ENCODE peak calls at places on chromosomes 1 and 21, in nine cellular contexts. V is effector memory CD8-positive, alpha-beta T cell; X is GM23338; C is HTR-8/SVneo; I is HCEC 1CT; Y is effector memory CD4-positive, alpha-beta T cell; D is NCI-H2081; P is NCI-H446; S is nephron progenitor cell. E is an unnamed sample.
A peak's percentile ranks its signal among the peaks of the same experiment; 100 is the strongest.

GRCh38 chr21:16536661-16537359 is 807.0 kb downstream of the USP25 start:
- DNase-seq in X (no peak), Y (no peak), P (no peak), C (no peak), S (no peak), V (no peak), D (peak; percentile 18), I (no peak), E (no peak)

GRCh38 chr1:11531314-11531870 is 52.4 kb downstream of the DISP3 start:
- DNase-seq in V (no peak), X (peak; percentile 39), P (no peak), Y (no peak), S (no peak), D (no peak), C (no peak), I (no peak), E (peak; percentile 47)

GRCh38 chr1:186958520-186958919 is 129.8 kb downstream of the PLA2G4A start:
- DNase-seq in Y (no peak), I (peak; percentile 82), C (no peak), X (no peak), S (no peak), V (no peak), D (no peak), P (no peak), E (no peak)

GRCh38 chr1:230057681-230058565 is 9.1 kb upstream of the GALNT2 start:
- DNase-seq in C (no peak), S (no peak), D (no peak), I (no peak), X (no peak), V (no peak), P (no peak), Y (no peak), E (no peak)

GRCh38 chr1:25862785-25863485 is 3.7 kb upstream of the AUNIP start:
- DNase-seq in S (no peak), V (no peak), I (no peak), X (no peak), P (no peak), D (no peak), C (no peak), Y (no peak), E (no peak)

GRCh38 chr1:76867342-76868130 is at the start of gene ST6GALNAC5:
- DNase-seq in D (no peak), P (peak; percentile 71), V (no peak), I (peak; percentile 72), Y (no peak), C (peak; percentile 27), S (peak; percentile 55), X (peak; percentile 82), E (no peak)

GRCh38 chr1:238642231-238642630 is 744.1 kb upstream of the CHRM3 start:
- DNase-seq in V (no peak), X (no peak), D (no peak), P (peak; percentile 7), Y (no peak), I (peak; percentile 16), S (no peak), C (peak; percentile 34), E (no peak)

GRCh38 chr1:28819020-28819419 is 7.0 kb downstream of the OPRD1 start:
- DNase-seq in D (no peak), C (no peak), S (no peak), P (no peak), V (no peak), X (no peak), Y (no peak), I (no peak), E (no peak)

GRCh38 chr1:40951943-40952743 is 27.4 kb upstream of the CTPS1 start:
- DNase-seq in Y (peak; percentile 34), C (peak; percentile 78), S (peak; percentile 81), X (peak; percentile 92), P (peak; percentile 69), I (peak; percentile 23), V (peak; percentile 53), D (peak; percentile 85), E (no peak)

GRCh38 chr1:212514056-212514614 is 81.4 kb downstream of the NENF start:
- DNase-seq in P (no peak), C (peak; percentile 42), Y (no peak), X (peak; percentile 40), V (no peak), I (no peak), D (no peak), S (peak; percentile 11), E (no peak)

GRCh38 chr1:5993553-5994510 is 1.6 kb upstream of the NPHP4 start:
- DNase-seq in Y (no peak), C (no peak), S (no peak), X (peak; percentile 67), D (no peak), V (no peak), P (no peak), I (no peak), E (peak; percentile 86)

GRCh38 chr1:145871994-145872411 is 13.1 kb upstream of the PIAS3 start:
- DNase-seq in V (peak; percentile 21), P (no peak), D (no peak), Y (no peak), C (no peak), I (peak; percentile 69), X (peak; percentile 71), S (peak; percentile 51), E (no peak)

GRCh38 chr1:10510520-10511493 is 36.1 kb downstream of the PEX14 start:
- DNase-seq in C (peak; percentile 61), D (peak; percentile 35), V (peak; percentile 71), S (no peak), I (peak; percentile 95), P (peak; percentile 56), X (no peak), Y (peak; percentile 68), E (no peak)

GRCh38 chr1:172268237-172268636 is 152.2 kb upstream of the C1orf105 start:
- DNase-seq in X (no peak), Y (no peak), I (no peak), C (no peak), V (no peak), S (no peak), D (no peak), P (no peak), E (no peak)

GRCh38 chr1:205329719-205330118 is 8.2 kb upstream of the NUAK2 start:
- DNase-seq in S (no peak), Y (no peak), I (no peak), D (no peak), V (no peak), X (no peak), C (no peak), P (no peak), E (no peak)

GRCh38 chr1:151106891-151107290 is 36.3 kb downstream of the GABPB2 start:
- DNase-seq in Y (no peak), X (no peak), V (no peak), D (no peak), S (peak; percentile 26), P (no peak), C (peak; percentile 45), I (peak; percentile 73), E (no peak)

GRCh38 chr1:200090252-200091159 is 63.0 kb downstream of the NR5A2 start:
- DNase-seq in S (no peak), Y (no peak), I (peak; percentile 43), V (no peak), C (peak; percentile 27), X (peak; percentile 74), P (no peak), D (no peak), E (no peak)

GRCh38 chr1:47317841-47318240 is 3.9 kb upstream of the STIL start:
- DNase-seq in P (no peak), C (no peak), X (no peak), V (no peak), D (no peak), Y (no peak), I (peak; percentile 29), S (no peak), E (no peak)

GRCh38 chr1:19643602-19644419 is at the start of gene NBL1:
- DNase-seq in D (no peak), P (peak; percentile 59), C (no peak), S (peak; percentile 80), X (peak; percentile 65), V (peak; percentile 70), I (peak; percentile 55), Y (peak; percentile 54), E (no peak)

GRCh38 chr1:234694661-234695060 is 84.7 kb upstream of the IRF2BP2 start:
- DNase-seq in D (no peak), X (no peak), P (no peak), I (no peak), V (no peak), S (no peak), Y (no peak), C (no peak), E (no peak)

GRCh38 chr1:25247024-25247828 is at the start of gene RSRP1:
- DNase-seq in C (peak; percentile 98), S (peak; percentile 99), Y (peak; percentile 99), D (peak; percentile 98), I (peak; percentile 96), P (peak; percentile 100), X (peak; percentile 99), V (peak; percentile 99), E (peak; percentile 100)

GRCh38 chr1:209653915-209654351 is 1.7 kb upstream of the LAMB3 start:
- DNase-seq in P (no peak), V (no peak), X (no peak), C (no peak), I (no peak), Y (no peak), S (no peak), D (no peak), E (no peak)

GRCh38 chr1:226223786-226224244 is 351 bp downstream of the MIXL1 start:
- DNase-seq in P (no peak), X (peak; percentile 77), Y (no peak), V (peak; percentile 9), S (peak; percentile 62), C (peak; percentile 41), D (no peak), I (no peak), E (no peak)

GRCh38 chr1:11893907-11894251 is 32.3 kb downstream of the KIAA2013 start:
- DNase-seq in S (peak; percentile 79), X (peak; percentile 84), V (peak; percentile 65), Y (peak; percentile 37), P (peak; percentile 66), I (peak; percentile 31), D (peak; percentile 68), C (peak; percentile 73), E (no peak)

GRCh38 chr1:198605880-198606458 is 32.9 kb upstream of the PTPRC start:
- DNase-seq in D (no peak), S (no peak), Y (no peak), I (no peak), C (peak; percentile 8), X (peak; percentile 1), P (no peak), V (no peak), E (no peak)

GRCh38 chr1:9316080-9316444 is 23.4 kb downstream of the SPSB1 start:
- DNase-seq in V (no peak), I (no peak), X (no peak), Y (no peak), S (no peak), C (no peak), P (no peak), D (no peak), E (no peak)

GRCh38 chr1:164617607-164618564 is 58.9 kb downstream of the PBX1 start:
- DNase-seq in D (peak; percentile 34), I (no peak), C (no peak), Y (no peak), P (peak; percentile 63), V (no peak), X (peak; percentile 84), S (peak; percentile 33), E (no peak)

GRCh38 chr1:80534606-80535360 is 1266.0 kb upstream of the ADGRL2 start:
- DNase-seq in S (no peak), V (no peak), P (peak; percentile 8), Y (no peak), I (peak; percentile 67), X (no peak), D (peak; percentile 18), C (no peak), E (no peak)

GRCh38 chr1:92310185-92310597 is 11.3 kb downstream of the RPAP2 start:
- DNase-seq in C (peak; percentile 26), P (peak; percentile 51), V (no peak), X (peak; percentile 42), Y (no peak), I (peak; percentile 37), S (no peak), D (peak; percentile 33), E (no peak)

GRCh38 chr1:145995964-145996432 is 381 bp downstream of the TXNIP start:
- DNase-seq in P (no peak), S (peak; percentile 18), D (peak; percentile 36), V (no peak), C (no peak), Y (no peak), X (peak; percentile 35), I (no peak), E (no peak)

GRCh38 chr1:24195146-24195545 is 8.1 kb upstream of the IFNLR1 start:
- DNase-seq in P (no peak), S (no peak), I (no peak), X (no peak), Y (no peak), C (no peak), D (no peak), V (no peak), E (no peak)

E was measured in chondrocyte.